ENCODE peak calls at places on chromosomes 16 and 17, in nine cellular contexts. Z, O, P, K, Y, G, V, J and W are unnamed samples.

GRCh38 chr17:17748179-17748578 is 66.9 kb downstream of the RAI1 start:
- DNase-seq in V (no peak), G (peak), Y (no peak), P (no peak), O (no peak), K (no peak), J (no peak), Z (no peak), W (no peak)

GRCh38 chr16:66473654-66474519 is 46.8 kb downstream of the BEAN1 start:
- DNase-seq in J (no peak), V (no peak), K (no peak), Z (peak), Y (no peak), O (no peak), P (peak), G (no peak), W (no peak)

GRCh38 chr16:87874639-87875472 is 5.5 kb upstream of the SLC7A5 start:
- DNase-seq in K (no peak), J (no peak), P (no peak), G (no peak), Y (no peak), Z (no peak), V (no peak), O (peak), W (no peak)

GRCh38 chr17:35742896-35743477 is 10.1 kb downstream of the GAS2L2 start:
- DNase-seq in K (no peak), G (no peak), P (no peak), V (no peak), Z (no peak), J (no peak), O (no peak), Y (no peak), W (no peak)

GRCh38 chr17:2892305-2892971 is 96.2 kb downstream of the RAP1GAP2 start:
- DNase-seq in K (peak), P (peak), O (no peak), Y (peak), J (peak), G (peak), V (no peak), Z (peak), W (no peak)

GRCh38 chr17:47844230-47844629 is 3.2 kb upstream of the SCRN2 start:
- DNase-seq in J (no peak), V (no peak), Z (no peak), O (no peak), G (no peak), K (no peak), Y (peak), P (no peak), W (no peak)

GRCh38 chr17:265726-266125 is 84.3 kb upstream of the DOC2B start:
- DNase-seq in Y (no peak), K (no peak), J (no peak), V (peak), G (no peak), Z (no peak), P (no peak), O (no peak), W (peak)

GRCh38 chr16:56571525-56571924 is 6.7 kb downstream of the MT4 start:
- DNase-seq in K (no peak), Y (no peak), P (no peak), V (no peak), O (no peak), J (no peak), G (no peak), Z (no peak), W (no peak)

GRCh38 chr17:62919388-62919787 is 46.6 kb upstream of the TANC2 start:
- DNase-seq in K (no peak), Z (no peak), V (no peak), O (no peak), Y (peak), G (peak), J (no peak), P (peak), W (no peak)

GRCh38 chr17:19867654-19868395 is at the start of gene ULK2:
- DNase-seq in Y (peak), P (peak), O (peak), Z (peak), J (peak), K (no peak), G (peak), V (peak), W (peak)

GRCh38 chr16:57534881-57535658 is 1.3 kb downstream of the CCDC102A start:
- DNase-seq in P (no peak), K (no peak), G (no peak), V (no peak), O (no peak), Y (no peak), Z (no peak), J (no peak), W (no peak)

GRCh38 chr17:18947866-18948265 is 4.1 kb upstream of the SLC5A10 start:
- DNase-seq in Y (no peak), G (no peak), O (no peak), Z (no peak), V (no peak), J (no peak), K (no peak), P (no peak), W (no peak)

GRCh38 chr16:82331974-82332750 is 162.1 kb upstream of the MPHOSPH6 start:
- DNase-seq in J (no peak), G (no peak), Z (no peak), P (no peak), Y (no peak), K (no peak), O (no peak), V (no peak), W (no peak)

GRCh38 chr16:75591001-75591852 is 25.0 kb downstream of the GABARAPL2 start:
- DNase-seq in G (peak), V (peak), Y (peak), K (peak), O (no peak), Z (peak), P (peak), J (no peak), W (peak)

GRCh38 chr17:80755650-80756405 is 211.2 kb downstream of the RPTOR start:
- DNase-seq in P (no peak), O (no peak), V (no peak), Y (no peak), K (no peak), J (no peak), Z (no peak), G (no peak), W (no peak)

GRCh38 chr17:57377094-57377493 is 120.8 kb downstream of the MSI2 start:
- DNase-seq in P (no peak), O (no peak), V (no peak), K (no peak), G (no peak), J (no peak), Z (peak), Y (no peak), W (no peak)

GRCh38 chr17:36149296-36149820 is 27.1 kb downstream of the TBC1D3B start:
- DNase-seq in Y (peak), K (no peak), G (peak), Z (no peak), P (peak), V (peak), J (no peak), O (no peak), W (peak)

GRCh38 chr17:68195667-68196393 is 52.0 kb upstream of the AMZ2 start:
- DNase-seq in J (no peak), O (no peak), Z (no peak), Y (no peak), K (no peak), G (no peak), V (peak), P (no peak), W (peak)

GRCh38 chr16:56278196-56278855 is 87.0 kb downstream of the GNAO1 start:
- DNase-seq in G (no peak), Y (no peak), K (no peak), P (no peak), O (no peak), J (no peak), V (no peak), Z (no peak), W (no peak)

GRCh38 chr16:68503334-68503733 is 35.8 kb upstream of the ZFP90 start:
- DNase-seq in K (no peak), J (no peak), P (no peak), G (peak), V (no peak), Z (peak), O (no peak), Y (no peak), W (no peak)

GRCh38 chr17:38455288-38455915 is 27.1 kb downstream of the ARHGAP23 start:
- DNase-seq in G (no peak), K (no peak), P (no peak), Y (no peak), J (no peak), Z (no peak), V (no peak), O (no peak), W (no peak)

GRCh38 chr17:74543406-74543805 is 2.5 kb downstream of the CD300C start:
- DNase-seq in P (no peak), K (no peak), V (no peak), J (no peak), Y (no peak), Z (no peak), G (no peak), O (no peak), W (no peak)

GRCh38 chr17:48259710-48260291 is 152.2 kb downstream of the SNX11 start:
- DNase-seq in P (peak), O (no peak), G (peak), Z (peak), J (no peak), V (no peak), Y (peak), K (no peak), W (no peak)

GRCh38 chr17:79389896-79390295 is 221.0 kb downstream of the RBFOX3 start:
- DNase-seq in V (no peak), J (no peak), Z (no peak), Y (no peak), P (no peak), K (no peak), G (no peak), O (no peak), W (no peak)

GRCh38 chr16:79317026-79317425 is 283.5 kb downstream of the MAF start:
- DNase-seq in Z (no peak), V (no peak), O (no peak), K (no peak), Y (no peak), G (no peak), P (no peak), J (no peak), W (no peak)

GRCh38 chr17:4345569-4345968 is 20.9 kb downstream of the UBE2G1 start:
- DNase-seq in G (no peak), V (no peak), Z (no peak), J (no peak), K (no peak), P (no peak), Y (no peak), O (no peak), W (no peak)

GRCh38 chr16:65426484-65426883 is 304.6 kb upstream of the CDH11 start:
- DNase-seq in J (no peak), K (no peak), V (no peak), O (no peak), G (no peak), Z (no peak), P (no peak), Y (peak), W (no peak)

GRCh38 chr16:10240854-10241613 is 58.8 kb upstream of the GRIN2A start:
- DNase-seq in G (no peak), K (no peak), Y (no peak), Z (no peak), V (no peak), P (no peak), J (no peak), O (no peak), W (no peak)

GRCh38 chr16:81798311-81799137 is 19.4 kb downstream of the PLCG2 start:
- DNase-seq in K (no peak), Y (no peak), Z (no peak), P (no peak), O (no peak), G (no peak), V (no peak), J (no peak), W (peak)

GRCh38 chr16:82584553-82585152 is 42.1 kb upstream of the CDH13 start:
- DNase-seq in J (no peak), P (no peak), Z (no peak), K (no peak), O (no peak), V (no peak), G (no peak), Y (no peak), W (no peak)

GRCh38 chr16:82074019-82074558 is 39.0 kb downstream of the HSD17B2 start:
- DNase-seq in P (no peak), K (no peak), Y (no peak), V (no peak), O (no peak), J (no peak), Z (no peak), G (no peak), W (no peak)

GRCh38 chr17:245611-246010 is 64.2 kb upstream of the DOC2B start:
- DNase-seq in Z (no peak), J (no peak), K (no peak), P (no peak), Y (no peak), O (no peak), G (no peak), V (peak), W (peak)

GRCh38 chr17:4908711-4909496 is 6.0 kb upstream of the CHRNE start:
- DNase-seq in O (peak), P (peak), G (peak), V (peak), Z (peak), Y (peak), J (peak), K (peak), W (peak)

GRCh38 chr17:59800530-59800942 is 92.2 kb downstream of the TUBD1 start:
- DNase-seq in Z (no peak), Y (no peak), G (peak), V (no peak), P (no peak), J (peak), O (no peak), K (no peak), W (no peak)

GRCh38 chr16:68991075-68991474 is 114.4 kb upstream of the HAS3 start:
- DNase-seq in K (no peak), V (no peak), J (no peak), Y (no peak), P (no peak), Z (peak), O (no peak), G (no peak), W (no peak)

GRCh38 chr17:63480192-63480784 is 3.4 kb downstream of the ACE start:
- DNase-seq in G (no peak), O (no peak), Z (no peak), Y (no peak), V (no peak), P (no peak), J (no peak), K (no peak), W (peak)

GRCh38 chr16:84454611-84455010 is 49.8 kb downstream of the MEAK7 start:
- DNase-seq in K (no peak), Z (no peak), Y (no peak), O (no peak), V (no peak), J (no peak), G (no peak), P (no peak), W (no peak)

GRCh38 chr16:84450176-84450865 is 54.1 kb downstream of the MEAK7 start:
- DNase-seq in G (no peak), O (no peak), P (no peak), V (no peak), Z (no peak), Y (no peak), K (no peak), J (no peak), W (no peak)

GRCh38 chr16:84455031-84455430 is 49.4 kb downstream of the MEAK7 start:
- DNase-seq in O (no peak), K (no peak), G (no peak), V (no peak), Y (no peak), P (no peak), J (no peak), Z (no peak), W (no peak)

GRCh38 chr16:84451781-84452180 is 52.7 kb downstream of the MEAK7 start:
- DNase-seq in Y (no peak), P (no peak), G (no peak), O (no peak), Z (no peak), J (no peak), V (no peak), K (no peak), W (no peak)

GRCh38 chr16:84453061-84453752 is 51.3 kb downstream of the MEAK7 start:
- DNase-seq in K (no peak), J (no peak), V (no peak), O (no peak), Y (no peak), G (no peak), Z (no peak), P (no peak), W (peak)
- H3K4me3 ChIP-seq in K (no peak), J (no peak), V (no peak), O (no peak), Y (no peak), G (no peak), Z (no peak), P (no peak), W (no peak)

DNA sequence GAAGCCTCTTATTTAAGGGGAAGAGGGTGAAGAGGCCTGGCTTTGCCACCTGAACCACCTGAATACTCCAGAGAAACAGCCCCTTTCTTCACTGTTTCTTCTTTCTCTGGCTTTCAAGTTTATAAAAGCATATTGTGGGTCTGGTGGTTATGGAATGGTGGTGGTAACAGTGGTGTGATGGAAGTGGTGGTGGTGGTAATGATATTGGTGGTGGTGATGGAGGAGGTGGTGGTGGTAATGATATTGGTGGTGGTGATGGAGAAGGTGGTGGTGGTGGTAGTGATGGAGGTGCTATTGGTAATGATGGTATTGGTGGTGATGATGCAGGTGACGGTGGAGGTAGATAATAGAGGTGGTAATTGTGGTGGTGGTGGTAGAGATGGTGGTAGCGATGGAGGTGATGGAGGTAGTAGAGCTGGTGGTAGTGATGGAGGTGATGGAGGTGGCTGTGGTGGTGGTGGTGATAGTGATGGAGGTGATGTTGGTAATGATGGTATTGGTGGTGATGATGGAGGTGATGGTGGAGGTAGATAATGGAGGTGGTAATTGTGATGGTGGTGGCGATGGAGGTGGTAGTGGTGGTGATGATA is 14.1 kb upstream of the C1QL1 start:
- DNase-seq in Y (no peak), V (no peak), Z (no peak), P (no peak), G (no peak), J (no peak), O (no peak), K (no peak), W (no peak)
- H3K4me3 ChIP-seq in Y (no peak), V (no peak), Z (no peak), P (no peak), G (no peak), J (no peak), O (no peak), K (no peak), W (no peak)

GRCh38 chr17:77666480-77666879 is 292.0 kb upstream of the TNRC6C start:
- DNase-seq in Y (no peak), O (no peak), V (no peak), J (no peak), G (no peak), Z (no peak), K (no peak), P (no peak), W (no peak)

GRCh38 chr17:77666881-77667395 is 291.6 kb upstream of the TNRC6C start:
- DNase-seq in O (peak), G (no peak), P (no peak), V (no peak), J (no peak), Z (no peak), Y (no peak), K (no peak), W (no peak)

GRCh38 chr17:77664097-77664729 is 294.3 kb upstream of the TNRC6C start:
- DNase-seq in Z (no peak), V (no peak), O (no peak), K (no peak), G (no peak), P (no peak), J (no peak), Y (no peak), W (no peak)

GRCh38 chr17:77667478-77667877 is 291.0 kb upstream of the TNRC6C start:
- DNase-seq in O (no peak), Y (no peak), V (no peak), K (no peak), J (no peak), P (no peak), Z (no peak), G (no peak), W (no peak)

DNA sequence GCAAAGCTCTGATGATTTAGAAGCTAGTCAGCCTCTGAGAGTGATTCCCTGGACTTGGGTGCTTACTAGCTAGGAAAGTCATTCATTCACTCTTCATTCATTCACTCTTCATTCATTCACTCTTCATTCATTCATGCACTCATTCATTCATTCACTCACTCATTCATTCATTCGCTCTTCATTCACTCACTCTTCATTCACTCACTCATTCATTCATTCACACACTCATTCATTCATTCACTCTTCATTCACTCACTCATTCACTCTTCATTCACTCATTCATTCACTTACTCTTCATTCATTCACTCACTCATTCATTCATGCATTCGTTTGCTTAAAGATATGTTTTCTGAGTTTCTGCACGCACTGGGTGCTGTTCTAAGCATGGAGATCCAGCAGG is 292.7 kb upstream of the TNRC6C start:
- DNase-seq in Z (no peak), P (no peak), Y (no peak), O (no peak), G (no peak), J (no peak), K (no peak), V (no peak), W (no peak)
- H3K4me3 ChIP-seq in Z (no peak), P (no peak), Y (no peak), O (peak), G (no peak), J (no peak), K (no peak), V (no peak), W (no peak)

GRCh38 chr16:5060073-5060641 is 5.6 kb downstream of the C16orf89 start:
- DNase-seq in Y (no peak), K (no peak), J (no peak), O (no peak), V (no peak), Z (no peak), G (no peak), P (no peak), W (no peak)

GRCh38 chr16:5058476-5058875 is 7.3 kb downstream of the C16orf89 start:
- DNase-seq in V (no peak), J (no peak), P (no peak), Z (no peak), Y (no peak), O (no peak), K (no peak), G (peak), W (no peak)

GRCh38 chr16:5056347-5056746 is 9.4 kb downstream of the C16orf89 start:
- DNase-seq in V (no peak), Z (peak), J (peak), Y (no peak), G (peak), O (peak), P (no peak), K (no peak), W (no peak)

GRCh38 chr16:5059386-5060072 is 6.2 kb downstream of the C16orf89 start:
- DNase-seq in O (no peak), G (no peak), J (no peak), K (no peak), P (no peak), V (no peak), Z (no peak), Y (no peak), W (no peak)

GRCh38 chr16:5054876-5055865 is 10.6 kb downstream of the C16orf89 start:
- DNase-seq in G (no peak), J (no peak), O (no peak), P (no peak), Z (no peak), Y (no peak), V (no peak), K (no peak), W (no peak)
- H3K4me3 ChIP-seq in G (no peak), J (no peak), O (no peak), P (no peak), Z (no peak), Y (no peak), V (no peak), K (no peak), W (no peak)